ENCODE peak calls at places on chromosomes 3 and 15, in six cellular contexts. One of them, this sample, is unnamed.

GRCh38 chr3:42118762-42119361 is 27.7 kb downstream of the TRAK1 start:
- DNase-seq in breast epithelium: peak
- DNase-seq in Caco-2: peak
- DNase-seq in naive thymus-derived CD4-positive, alpha-beta T cell: no peak
- DNase-seq in naive thymus-derived CD8-positive, alpha-beta T cell: no peak
- DNase-seq in T-helper 9 cell: no peak
- DNase-seq in this sample: peak

GRCh38 chr3:23002846-23003800 is 200.0 kb upstream of the UBE2E2 start:
- DNase-seq in breast epithelium: no peak
- DNase-seq in Caco-2: no peak
- DNase-seq in naive thymus-derived CD4-positive, alpha-beta T cell: no peak
- DNase-seq in naive thymus-derived CD8-positive, alpha-beta T cell: no peak
- DNase-seq in T-helper 9 cell: no peak
- DNase-seq in this sample: peak

GRCh38 chr3:122572940-122573412 is 4.5 kb upstream of the PARP15 start:
- DNase-seq in breast epithelium: no peak
- DNase-seq in Caco-2: no peak
- DNase-seq in naive thymus-derived CD4-positive, alpha-beta T cell: no peak
- DNase-seq in naive thymus-derived CD8-positive, alpha-beta T cell: no peak
- DNase-seq in T-helper 9 cell: no peak
- DNase-seq in this sample: no peak

GRCh38 chr15:88513195-88513594 is 33.3 kb downstream of the DET1 start:
- DNase-seq in breast epithelium: no peak
- DNase-seq in Caco-2: no peak
- DNase-seq in naive thymus-derived CD4-positive, alpha-beta T cell: no peak
- DNase-seq in naive thymus-derived CD8-positive, alpha-beta T cell: no peak
- DNase-seq in T-helper 9 cell: no peak
- DNase-seq in this sample: no peak

GRCh38 chr3:101102678-101103296 is 109.6 kb upstream of the ABI3BP start:
- DNase-seq in breast epithelium: no peak
- DNase-seq in Caco-2: no peak
- DNase-seq in naive thymus-derived CD4-positive, alpha-beta T cell: no peak
- DNase-seq in naive thymus-derived CD8-positive, alpha-beta T cell: no peak
- DNase-seq in T-helper 9 cell: no peak
- DNase-seq in this sample: no peak

GRCh38 chr3:62811119-62811518 is 64.1 kb downstream of the CADPS start:
- DNase-seq in breast epithelium: no peak
- DNase-seq in Caco-2: no peak
- DNase-seq in naive thymus-derived CD4-positive, alpha-beta T cell: no peak
- DNase-seq in naive thymus-derived CD8-positive, alpha-beta T cell: no peak
- DNase-seq in T-helper 9 cell: no peak
- DNase-seq in this sample: no peak

GRCh38 chr3:120820748-120821147 is 78.2 kb downstream of the GTF2E1 start:
- DNase-seq in breast epithelium: no peak
- DNase-seq in Caco-2: peak
- DNase-seq in naive thymus-derived CD4-positive, alpha-beta T cell: no peak
- DNase-seq in naive thymus-derived CD8-positive, alpha-beta T cell: no peak
- DNase-seq in T-helper 9 cell: no peak
- DNase-seq in this sample: no peak

GRCh38 chr3:147653309-147653923 is 244.3 kb downstream of the ZIC1 start:
- DNase-seq in breast epithelium: no peak
- DNase-seq in Caco-2: no peak
- DNase-seq in naive thymus-derived CD4-positive, alpha-beta T cell: no peak
- DNase-seq in naive thymus-derived CD8-positive, alpha-beta T cell: no peak
- DNase-seq in T-helper 9 cell: no peak
- DNase-seq in this sample: no peak

GRCh38 chr3:192851821-192852352 is 65.8 kb downstream of the MB21D2 start:
- DNase-seq in breast epithelium: peak
- DNase-seq in Caco-2: no peak
- DNase-seq in naive thymus-derived CD4-positive, alpha-beta T cell: no peak
- DNase-seq in naive thymus-derived CD8-positive, alpha-beta T cell: no peak
- DNase-seq in T-helper 9 cell: no peak
- DNase-seq in this sample: peak

GRCh38 chr3:40985195-40985594 is 214.1 kb upstream of the CTNNB1 start:
- DNase-seq in breast epithelium: no peak
- DNase-seq in Caco-2: peak
- DNase-seq in naive thymus-derived CD4-positive, alpha-beta T cell: no peak
- DNase-seq in naive thymus-derived CD8-positive, alpha-beta T cell: no peak
- DNase-seq in T-helper 9 cell: no peak
- DNase-seq in this sample: no peak

GRCh38 chr3:55888282-55888855 is 401.3 kb upstream of the WNT5A start:
- DNase-seq in breast epithelium: no peak
- DNase-seq in Caco-2: no peak
- DNase-seq in naive thymus-derived CD4-positive, alpha-beta T cell: no peak
- DNase-seq in naive thymus-derived CD8-positive, alpha-beta T cell: no peak
- DNase-seq in T-helper 9 cell: no peak
- DNase-seq in this sample: peak

GRCh38 chr15:100341662-100342560 is at the start of gene ADAMTS17:
- DNase-seq in breast epithelium: peak
- DNase-seq in Caco-2: peak
- DNase-seq in naive thymus-derived CD4-positive, alpha-beta T cell: peak
- DNase-seq in naive thymus-derived CD8-positive, alpha-beta T cell: peak
- DNase-seq in T-helper 9 cell: peak
- DNase-seq in this sample: peak

GRCh38 chr3:59106085-59106629 is 56.3 kb upstream of the CFAP20DC start:
- DNase-seq in breast epithelium: no peak
- DNase-seq in Caco-2: no peak
- DNase-seq in naive thymus-derived CD4-positive, alpha-beta T cell: no peak
- DNase-seq in naive thymus-derived CD8-positive, alpha-beta T cell: no peak
- DNase-seq in T-helper 9 cell: no peak
- DNase-seq in this sample: no peak

GRCh38 chr3:124814620-124815421 is 72.3 kb downstream of the ITGB5 start:
- DNase-seq in breast epithelium: peak
- DNase-seq in Caco-2: peak
- DNase-seq in naive thymus-derived CD4-positive, alpha-beta T cell: no peak
- DNase-seq in naive thymus-derived CD8-positive, alpha-beta T cell: no peak
- DNase-seq in T-helper 9 cell: no peak
- DNase-seq in this sample: no peak

GRCh38 chr3:14418670-14419250 is 16.4 kb downstream of the SLC6A6 start:
- DNase-seq in breast epithelium: no peak
- DNase-seq in Caco-2: peak
- DNase-seq in naive thymus-derived CD4-positive, alpha-beta T cell: no peak
- DNase-seq in naive thymus-derived CD8-positive, alpha-beta T cell: no peak
- DNase-seq in T-helper 9 cell: no peak
- DNase-seq in this sample: no peak

GRCh38 chr15:42471002-42471401 is 19.9 kb downstream of the ZNF106 start:
- DNase-seq in breast epithelium: no peak
- DNase-seq in Caco-2: no peak
- DNase-seq in naive thymus-derived CD4-positive, alpha-beta T cell: no peak
- DNase-seq in naive thymus-derived CD8-positive, alpha-beta T cell: no peak
- DNase-seq in T-helper 9 cell: no peak
- DNase-seq in this sample: no peak

GRCh38 chr3:50347187-50347813 is 1.8 kb upstream of the ZMYND10 start:
- DNase-seq in breast epithelium: peak
- DNase-seq in Caco-2: peak
- DNase-seq in naive thymus-derived CD4-positive, alpha-beta T cell: peak
- DNase-seq in naive thymus-derived CD8-positive, alpha-beta T cell: peak
- DNase-seq in T-helper 9 cell: peak
- DNase-seq in this sample: peak

GRCh38 chr3:42996633-42997075 is 17.5 kb downstream of the GASK1A start:
- DNase-seq in breast epithelium: no peak
- DNase-seq in Caco-2: no peak
- DNase-seq in naive thymus-derived CD4-positive, alpha-beta T cell: no peak
- DNase-seq in naive thymus-derived CD8-positive, alpha-beta T cell: no peak
- DNase-seq in T-helper 9 cell: no peak
- DNase-seq in this sample: no peak

GRCh38 chr3:68878322-68878721 is 54.0 kb downstream of the TAFA4 start:
- DNase-seq in breast epithelium: no peak
- DNase-seq in Caco-2: no peak
- DNase-seq in naive thymus-derived CD4-positive, alpha-beta T cell: peak
- DNase-seq in naive thymus-derived CD8-positive, alpha-beta T cell: no peak
- DNase-seq in T-helper 9 cell: no peak
- DNase-seq in this sample: no peak

GRCh38 chr3:197224034-197224444 is 74.4 kb downstream of the DLG1 start:
- DNase-seq in breast epithelium: no peak
- DNase-seq in Caco-2: no peak
- DNase-seq in naive thymus-derived CD4-positive, alpha-beta T cell: peak
- DNase-seq in naive thymus-derived CD8-positive, alpha-beta T cell: no peak
- DNase-seq in T-helper 9 cell: no peak
- DNase-seq in this sample: peak

GRCh38 chr3:45011756-45012441 is 14.2 kb upstream of the CLEC3B start:
- DNase-seq in breast epithelium: peak
- DNase-seq in Caco-2: no peak
- DNase-seq in naive thymus-derived CD4-positive, alpha-beta T cell: no peak
- DNase-seq in naive thymus-derived CD8-positive, alpha-beta T cell: no peak
- DNase-seq in T-helper 9 cell: no peak
- DNase-seq in this sample: peak

GRCh38 chr3:18246336-18247060 is 178.6 kb downstream of the SATB1 start:
- DNase-seq in breast epithelium: no peak
- DNase-seq in Caco-2: no peak
- DNase-seq in naive thymus-derived CD4-positive, alpha-beta T cell: no peak
- DNase-seq in naive thymus-derived CD8-positive, alpha-beta T cell: no peak
- DNase-seq in T-helper 9 cell: no peak
- DNase-seq in this sample: no peak

GRCh38 chr15:83559310-83559966 is 94.5 kb upstream of the ADAMTSL3 start:
- DNase-seq in breast epithelium: peak
- DNase-seq in Caco-2: peak
- DNase-seq in naive thymus-derived CD4-positive, alpha-beta T cell: peak
- DNase-seq in naive thymus-derived CD8-positive, alpha-beta T cell: peak
- DNase-seq in T-helper 9 cell: no peak
- DNase-seq in this sample: peak

GRCh38 chr3:156307704-156308103 is 187.3 kb downstream of the KCNAB1 start:
- DNase-seq in breast epithelium: peak
- DNase-seq in Caco-2: no peak
- DNase-seq in naive thymus-derived CD4-positive, alpha-beta T cell: no peak
- DNase-seq in naive thymus-derived CD8-positive, alpha-beta T cell: no peak
- DNase-seq in T-helper 9 cell: no peak
- DNase-seq in this sample: no peak

GRCh38 chr3:31575448-31575847 is 42.7 kb downstream of the STT3B start:
- DNase-seq in breast epithelium: no peak
- DNase-seq in Caco-2: no peak
- DNase-seq in naive thymus-derived CD4-positive, alpha-beta T cell: peak
- DNase-seq in naive thymus-derived CD8-positive, alpha-beta T cell: no peak
- DNase-seq in T-helper 9 cell: no peak
- DNase-seq in this sample: no peak

GRCh38 chr3:183975981-183976662 is 41.6 kb downstream of the ABCC5 start:
- DNase-seq in breast epithelium: no peak
- DNase-seq in Caco-2: no peak
- DNase-seq in naive thymus-derived CD4-positive, alpha-beta T cell: no peak
- DNase-seq in naive thymus-derived CD8-positive, alpha-beta T cell: no peak
- DNase-seq in T-helper 9 cell: no peak
- DNase-seq in this sample: no peak

GRCh38 chr15:26260517-26261133 is 397.5 kb upstream of the ATP10A start:
- DNase-seq in breast epithelium: no peak
- DNase-seq in Caco-2: no peak
- DNase-seq in naive thymus-derived CD4-positive, alpha-beta T cell: peak
- DNase-seq in naive thymus-derived CD8-positive, alpha-beta T cell: peak
- DNase-seq in T-helper 9 cell: peak
- DNase-seq in this sample: peak